ENCODE peak calls at places on chromosomes 1 and 21, in six cellular contexts. F, R, S, L, M and D are unnamed samples.

GRCh38 chr1:102655034-102655433 is 453.3 kb downstream of the COL11A1 start:
- DNase-seq in F (no peak), R (no peak), S (no peak), L (no peak), M (no peak), D (no peak)

GRCh38 chr1:43742026-43742425 is 34.7 kb downstream of the ST3GAL3 start:
- DNase-seq in F (no peak), R (no peak), S (no peak), L (no peak), M (no peak), D (no peak)

GRCh38 chr1:117606608-117607261 is 887 bp downstream of the TENT5C start:
- DNase-seq in F (peak; percentile 83), R (peak; percentile 51), S (no peak), L (no peak), M (no peak), D (no peak)

GRCh38 chr1:68955424-68955823 is 458.5 kb upstream of the DEPDC1 start:
- DNase-seq in F (no peak), R (no peak), S (no peak), L (no peak), M (no peak), D (no peak)

GRCh38 chr1:201061049-201061448 is 37.5 kb upstream of the KIF21B start:
- DNase-seq in F (no peak), R (no peak), S (no peak), L (no peak), M (no peak), D (no peak)

GRCh38 chr1:221101792-221102191 is 222.5 kb downstream of the HLX start:
- DNase-seq in F (no peak), R (peak; percentile 76), S (no peak), L (no peak), M (no peak), D (no peak)

GRCh38 chr1:226987179-226987536 is 47.1 kb downstream of the COQ8A start:
- DNase-seq in F (no peak), R (no peak), S (no peak), L (no peak), M (no peak), D (no peak)

GRCh38 chr1:43049487-43049886 is 90.8 kb upstream of the SLC2A1 start:
- DNase-seq in F (no peak), R (peak; percentile 33), S (no peak), L (no peak), M (no peak), D (no peak)

GRCh38 chr21:29656504-29657227 is 283.1 kb downstream of the GRIK1 start:
- DNase-seq in F (peak; percentile 95), R (peak; percentile 85), S (no peak), L (no peak), M (no peak), D (no peak)

DNA sequence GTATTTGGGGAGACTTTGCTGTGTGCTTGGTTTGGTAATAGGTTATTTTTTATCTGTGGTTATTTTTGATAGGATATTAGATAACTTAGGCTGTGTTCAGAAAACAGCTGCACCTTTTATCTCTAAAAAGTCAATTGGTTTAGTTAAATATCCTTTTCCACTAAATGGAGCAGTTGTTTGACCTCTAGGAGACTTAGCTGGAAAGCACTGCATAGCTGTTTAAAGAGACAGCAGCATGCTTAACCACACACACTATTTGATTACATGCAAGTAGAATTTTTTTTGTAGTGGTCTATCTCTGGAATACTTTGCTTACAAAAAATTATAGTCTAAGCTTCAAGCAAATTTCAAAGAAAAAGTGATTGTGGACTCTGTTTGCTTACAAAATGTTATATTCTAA is 6.5 kb upstream of the PALMD start:
- DNase-seq in F (no peak), R (no peak), S (no peak), L (no peak), M (no peak), D (no peak)
- TF ChIP-seq RAD21 in F (no peak), R (no peak), S (no peak), L (no peak), M (no peak), D (no peak)

GRCh38 chr1:10610901-10611600 is 136.3 kb downstream of the PEX14 start:
- DNase-seq in F (no peak), R (peak; percentile 51), S (no peak), L (no peak), M (no peak), D (no peak)
- TF ChIP-seq RAD21 in F (no peak), R (no peak), S (no peak), L (no peak), M (no peak), D (no peak)

DNA sequence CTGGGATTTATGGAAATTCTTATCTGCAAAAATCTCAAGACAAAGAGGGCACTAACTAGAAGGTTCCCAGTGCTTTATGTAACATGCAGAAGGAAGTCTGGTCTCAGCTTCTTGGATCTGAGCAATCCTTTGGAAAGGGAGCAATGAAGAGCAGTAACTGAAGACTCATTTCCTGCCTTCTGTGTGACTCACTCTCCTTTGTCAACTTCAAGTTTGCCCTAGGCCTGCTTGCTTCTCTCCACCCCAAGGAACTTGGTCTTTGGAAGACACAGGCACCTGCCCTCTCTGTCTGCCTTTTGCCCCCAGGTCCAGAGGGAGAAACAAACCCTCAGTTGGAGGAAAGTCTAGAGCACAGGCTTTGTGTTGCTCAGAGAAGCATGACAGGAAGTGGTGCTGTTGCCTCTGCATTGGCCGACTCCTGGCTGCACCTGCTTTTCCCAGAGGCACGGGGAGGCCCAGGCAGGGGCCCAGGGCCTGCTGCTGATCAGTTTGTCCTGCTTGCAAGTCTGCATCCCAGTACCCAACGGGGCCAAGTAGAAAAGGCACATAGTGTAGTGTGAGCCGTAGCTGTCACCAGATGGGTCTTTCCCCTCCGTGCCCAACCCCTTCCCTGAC is 137.2 kb downstream of the DHRS3 start:
- DNase-seq in F (peak; percentile 72), R (peak; percentile 96), S (no peak), L (no peak), M (peak; percentile 71), D (peak; percentile 85)
- TF ChIP-seq RAD21 in F (no peak), R (peak; percentile 31), S (no peak), L (no peak), M (peak; percentile 24), D (no peak)

DNA sequence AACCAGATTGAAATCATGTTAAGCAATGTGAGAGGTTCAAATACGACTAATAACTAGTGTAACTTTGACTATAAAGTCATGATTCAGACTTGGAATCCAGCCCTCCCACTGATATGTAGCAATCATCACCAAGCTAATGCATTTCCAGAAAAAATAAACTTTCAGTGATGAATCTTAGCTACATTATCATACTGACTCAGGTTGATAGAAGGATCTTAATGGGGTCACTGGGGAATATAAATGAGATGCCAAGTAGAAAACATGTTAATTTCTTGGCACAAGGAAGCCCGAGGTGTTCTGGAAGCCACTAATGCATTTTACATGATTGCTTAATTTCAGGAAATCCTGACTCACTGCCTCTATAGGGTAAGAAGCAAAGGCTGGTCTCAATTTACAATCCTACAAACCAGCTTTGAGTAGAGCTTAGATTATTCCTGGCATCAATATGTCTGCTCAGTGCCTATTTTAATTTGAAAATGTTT is 67.7 kb downstream of the SELENOF start:
- DNase-seq in F (no peak), R (peak; percentile 91), S (no peak), L (no peak), M (no peak), D (no peak)
- TF ChIP-seq RAD21 in F (no peak), R (no peak), S (no peak), L (no peak), M (no peak), D (no peak)

DNA sequence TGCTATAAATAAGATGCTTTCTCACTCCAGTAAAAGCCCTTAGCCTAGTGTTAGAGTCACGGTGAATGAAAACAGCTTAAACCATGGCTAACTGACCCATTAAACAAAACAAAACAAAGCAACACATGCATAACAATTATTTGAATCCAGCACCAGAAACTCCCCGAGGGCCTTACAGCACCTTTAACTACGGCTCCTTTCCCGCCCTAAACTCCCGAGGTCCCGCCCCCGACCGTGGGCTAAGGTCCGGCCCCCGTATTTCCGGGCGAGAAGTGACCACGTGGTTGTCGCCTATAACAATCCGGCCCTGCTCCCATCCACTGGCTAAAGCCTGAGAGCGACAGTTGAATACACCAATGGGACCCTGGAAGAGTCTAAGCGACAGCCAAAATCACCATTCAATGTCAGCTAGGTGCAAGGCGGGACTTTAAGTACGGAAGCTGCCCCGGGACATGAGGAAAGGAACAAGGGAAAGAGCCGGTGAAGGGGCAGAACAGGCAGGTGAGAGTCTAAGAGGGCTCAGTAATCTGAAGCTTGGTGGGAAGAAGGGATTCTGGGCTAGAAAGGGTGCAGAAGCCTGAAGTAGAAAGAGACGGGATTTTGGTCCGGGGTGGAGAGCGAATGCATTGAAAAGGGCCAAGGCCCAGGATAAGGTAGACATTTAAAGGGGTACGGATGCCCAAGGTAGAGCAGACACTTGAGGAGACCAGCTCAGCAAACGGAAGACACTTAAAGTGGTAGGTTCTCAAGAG is at the start of gene FLAD1:
- DNase-seq in F (peak; percentile 99), R (peak; percentile 100), S (peak; percentile 98), L (peak; percentile 100), M (peak; percentile 100), D (peak; percentile 100)
- TF ChIP-seq RAD21 in F (no peak), R (no peak), S (no peak), L (no peak), M (no peak), D (no peak)

GRCh38 chr1:228083871-228084278 is 1.4 kb downstream of the ARF1 start:
- DNase-seq in F (peak; percentile 46), R (peak; percentile 22), S (no peak), L (no peak), M (no peak), D (no peak)

GRCh38 chr1:228084325-228084724 is 1.8 kb downstream of the ARF1 start:
- DNase-seq in F (peak; percentile 48), R (peak; percentile 84), S (no peak), L (no peak), M (no peak), D (no peak)

GRCh38 chr1:228084797-228085196 is 2.3 kb downstream of the ARF1 start:
- DNase-seq in F (peak; percentile 46), R (no peak), S (no peak), L (no peak), M (no peak), D (no peak)

GRCh38 chr1:228082975-228083870 is 715 bp downstream of the ARF1 start:
- DNase-seq in F (peak; percentile 59), R (peak; percentile 29), S (no peak), L (no peak), M (no peak), D (no peak)

GRCh38 chr1:228085287-228085926 is 2.9 kb downstream of the ARF1 start:
- DNase-seq in F (peak; percentile 94), R (peak; percentile 84), S (no peak), L (no peak), M (no peak), D (no peak)
- TF ChIP-seq RAD21 in F (no peak), R (no peak), S (no peak), L (no peak), M (no peak), D (no peak)